ENCODE peak calls at places on chromosomes 3 and 15, in seven cellular contexts. W is NAMALWA; L is PC-9; H is CD8-positive, alpha-beta memory T cell; V is progenitor cell of endocrine pancreas; Q is RCC 7860; Z is frontal cortex. A is an unnamed sample.

GRCh38 chr3:59798372-59799086 is 748.7 kb upstream of the CFAP20DC start:
- DNase-seq in W (no peak), L (no peak), H (no peak), V (no peak), Q (no peak), Z (no peak), A (no peak)

GRCh38 chr15:60660290-60661051 is 181.5 kb upstream of the ICE2 start:
- DNase-seq in W (no peak), L (peak), H (no peak), V (no peak), Q (no peak), Z (no peak), A (peak)

GRCh38 chr3:172367205-172368105 is 80.8 kb downstream of the GHSR start:
- DNase-seq in W (no peak), L (peak), H (no peak), V (no peak), Q (peak), Z (no peak), A (no peak)

GRCh38 chr15:92884813-92885461 is 15.2 kb upstream of the CHD2 start:
- DNase-seq in W (peak), L (no peak), H (peak), V (no peak), Q (no peak), Z (no peak), A (no peak)

GRCh38 chr3:186053954-186054353 is 54.9 kb downstream of the ETV5 start:
- DNase-seq in W (no peak), L (no peak), H (no peak), V (no peak), Q (no peak), Z (no peak), A (no peak)

GRCh38 chr15:36914962-36915808 is 185.2 kb downstream of the MEIS2 start:
- DNase-seq in W (no peak), L (no peak), H (no peak), V (no peak), Q (no peak), Z (no peak), A (no peak)

GRCh38 chr15:29135702-29136426 is 133.8 kb downstream of the NSMCE3 start:
- DNase-seq in W (no peak), L (no peak), H (no peak), V (no peak), Q (no peak), Z (no peak), A (no peak)

GRCh38 chr3:78863294-78864203 is 904.2 kb downstream of the ROBO1 start:
- DNase-seq in W (no peak), L (no peak), H (no peak), V (no peak), Q (no peak), Z (no peak), A (no peak)

GRCh38 chr3:85576091-85576690 is 617.4 kb downstream of the CADM2 start:
- DNase-seq in W (peak), L (no peak), H (peak), V (peak), Q (peak), Z (peak), A (peak)

GRCh38 chr15:51281368-51281967 is 56.9 kb downstream of the CYP19A1 start:
- DNase-seq in W (peak), L (no peak), H (no peak), V (peak), Q (no peak), Z (no peak), A (peak)

GRCh38 chr3:151155409-151156128 is 47.4 kb downstream of the GPR171 start:
- DNase-seq in W (no peak), L (no peak), H (no peak), V (no peak), Q (no peak), Z (no peak), A (no peak)

A was measured in MV-4-11.